ENCODE peak calls at places on chromosomes 1 and 21, in eight cellular contexts. One of them, this sample, is unnamed.

GRCh38 chr1:226640737-226641136 is 92.2 kb downstream of the STUM start:
- DNase-seq in cardiac muscle cell: no peak
- DNase-seq in mammary epithelial cell: no peak
- DNase-seq in endodermal cell: no peak
- DNase-seq in CD8-positive, alpha-beta T cell: no peak
- DNase-seq in DND-41: no peak
- DNase-seq in spleen: peak; percentile 72
- DNase-seq in prostate gland: no peak
- DNase-seq in this sample: no peak

GRCh38 chr1:225879521-225880209 is 2.5 kb downstream of the TMEM63A start:
- DNase-seq in cardiac muscle cell: no peak
- DNase-seq in mammary epithelial cell: peak; percentile 40
- DNase-seq in endodermal cell: no peak
- DNase-seq in CD8-positive, alpha-beta T cell: no peak
- DNase-seq in DND-41: peak; percentile 76
- DNase-seq in spleen: peak; percentile 71
- DNase-seq in prostate gland: peak; percentile 76
- DNase-seq in this sample: no peak

GRCh38 chr21:36456714-36457399 is 23.1 kb downstream of the CLDN14 start:
- DNase-seq in cardiac muscle cell: peak; percentile 21
- DNase-seq in mammary epithelial cell: no peak
- DNase-seq in endodermal cell: no peak
- DNase-seq in CD8-positive, alpha-beta T cell: no peak
- DNase-seq in DND-41: no peak
- DNase-seq in spleen: no peak
- DNase-seq in prostate gland: no peak
- DNase-seq in this sample: no peak

GRCh38 chr1:90361026-90361425 is 356.1 kb downstream of the BARHL2 start:
- DNase-seq in cardiac muscle cell: no peak
- DNase-seq in mammary epithelial cell: no peak
- DNase-seq in endodermal cell: no peak
- DNase-seq in CD8-positive, alpha-beta T cell: no peak
- DNase-seq in DND-41: no peak
- DNase-seq in spleen: no peak
- DNase-seq in prostate gland: no peak
- DNase-seq in this sample: no peak

GRCh38 chr21:39715804-39716397 is 29.1 kb upstream of the IGSF5 start:
- DNase-seq in cardiac muscle cell: peak; percentile 47
- DNase-seq in mammary epithelial cell: peak; percentile 16
- DNase-seq in endodermal cell: peak; percentile 76
- DNase-seq in CD8-positive, alpha-beta T cell: no peak
- DNase-seq in DND-41: peak; percentile 54
- DNase-seq in spleen: no peak
- DNase-seq in prostate gland: peak; percentile 45
- DNase-seq in this sample: no peak

GRCh38 chr1:176767714-176768136 is 304.8 kb downstream of the PAPPA2 start:
- DNase-seq in cardiac muscle cell: no peak
- DNase-seq in mammary epithelial cell: no peak
- DNase-seq in endodermal cell: no peak
- DNase-seq in CD8-positive, alpha-beta T cell: no peak
- DNase-seq in DND-41: no peak
- DNase-seq in spleen: no peak
- DNase-seq in prostate gland: no peak
- DNase-seq in this sample: no peak

GRCh38 chr1:212315907-212316306 is 30.7 kb downstream of the PPP2R5A start:
- DNase-seq in cardiac muscle cell: peak; percentile 38
- DNase-seq in mammary epithelial cell: peak; percentile 34
- DNase-seq in endodermal cell: peak; percentile 89
- DNase-seq in CD8-positive, alpha-beta T cell: no peak
- DNase-seq in DND-41: no peak
- DNase-seq in spleen: no peak
- DNase-seq in prostate gland: no peak
- DNase-seq in this sample: no peak

GRCh38 chr1:239457491-239458488 is 71.4 kb downstream of the CHRM3 start:
- DNase-seq in cardiac muscle cell: no peak
- DNase-seq in mammary epithelial cell: no peak
- DNase-seq in endodermal cell: no peak
- DNase-seq in CD8-positive, alpha-beta T cell: no peak
- DNase-seq in DND-41: no peak
- DNase-seq in spleen: no peak
- DNase-seq in prostate gland: no peak
- DNase-seq in this sample: peak; percentile 12

GRCh38 chr1:17540255-17541001 is 930 bp downstream of the ARHGEF10L start:
- DNase-seq in cardiac muscle cell: peak; percentile 61
- DNase-seq in mammary epithelial cell: no peak
- DNase-seq in endodermal cell: peak; percentile 90
- DNase-seq in CD8-positive, alpha-beta T cell: no peak
- DNase-seq in DND-41: no peak
- DNase-seq in spleen: no peak
- DNase-seq in prostate gland: peak; percentile 10
- DNase-seq in this sample: no peak

GRCh38 chr1:47501069-47501468 is 63.2 kb downstream of the FOXD2 start:
- DNase-seq in cardiac muscle cell: no peak
- DNase-seq in mammary epithelial cell: no peak
- DNase-seq in endodermal cell: no peak
- DNase-seq in CD8-positive, alpha-beta T cell: no peak
- DNase-seq in DND-41: no peak
- DNase-seq in spleen: peak; percentile 23
- DNase-seq in prostate gland: no peak
- DNase-seq in this sample: no peak

GRCh38 chr1:20080441-20081330 is 10.7 kb downstream of the PLA2G5 start:
- DNase-seq in cardiac muscle cell: no peak
- DNase-seq in mammary epithelial cell: no peak
- DNase-seq in endodermal cell: peak; percentile 55
- DNase-seq in CD8-positive, alpha-beta T cell: no peak
- DNase-seq in DND-41: no peak
- DNase-seq in spleen: peak; percentile 82
- DNase-seq in prostate gland: no peak
- DNase-seq in this sample: no peak

GRCh38 chr1:115753830-115754229 is 14.7 kb downstream of the CASQ2 start:
- DNase-seq in cardiac muscle cell: no peak
- DNase-seq in mammary epithelial cell: no peak
- DNase-seq in endodermal cell: no peak
- DNase-seq in CD8-positive, alpha-beta T cell: no peak
- DNase-seq in DND-41: no peak
- DNase-seq in spleen: no peak
- DNase-seq in prostate gland: peak; percentile 65
- DNase-seq in this sample: no peak

GRCh38 chr1:9993571-9994075 is 3.4 kb upstream of the RBP7 start:
- DNase-seq in cardiac muscle cell: peak; percentile 57
- DNase-seq in mammary epithelial cell: no peak
- DNase-seq in endodermal cell: no peak
- DNase-seq in CD8-positive, alpha-beta T cell: no peak
- DNase-seq in DND-41: no peak
- DNase-seq in spleen: no peak
- DNase-seq in prostate gland: no peak
- DNase-seq in this sample: no peak

GRCh38 chr1:161379071-161379470 is 11.4 kb upstream of the CFAP126 start:
- DNase-seq in cardiac muscle cell: peak; percentile 47
- DNase-seq in mammary epithelial cell: peak; percentile 25
- DNase-seq in endodermal cell: peak; percentile 80
- DNase-seq in CD8-positive, alpha-beta T cell: no peak
- DNase-seq in DND-41: no peak
- DNase-seq in spleen: no peak
- DNase-seq in prostate gland: no peak
- DNase-seq in this sample: no peak

GRCh38 chr1:82896036-82896435 is 1095.3 kb downstream of the ADGRL2 start:
- DNase-seq in cardiac muscle cell: no peak
- DNase-seq in mammary epithelial cell: no peak
- DNase-seq in endodermal cell: no peak
- DNase-seq in CD8-positive, alpha-beta T cell: no peak
- DNase-seq in DND-41: no peak
- DNase-seq in spleen: no peak
- DNase-seq in prostate gland: no peak
- DNase-seq in this sample: no peak

GRCh38 chr1:206575165-206575893 is 36.9 kb downstream of the EIF2D start:
- DNase-seq in cardiac muscle cell: peak; percentile 98
- DNase-seq in mammary epithelial cell: no peak
- DNase-seq in endodermal cell: no peak
- DNase-seq in CD8-positive, alpha-beta T cell: no peak
- DNase-seq in DND-41: peak; percentile 61
- DNase-seq in spleen: no peak
- DNase-seq in prostate gland: no peak
- DNase-seq in this sample: peak; percentile 74

GRCh38 chr21:43191521-43191920 is 22.7 kb downstream of the CRYAA start:
- DNase-seq in cardiac muscle cell: no peak
- DNase-seq in mammary epithelial cell: no peak
- DNase-seq in endodermal cell: peak; percentile 24
- DNase-seq in CD8-positive, alpha-beta T cell: no peak
- DNase-seq in DND-41: no peak
- DNase-seq in spleen: peak; percentile 44
- DNase-seq in prostate gland: no peak
- DNase-seq in this sample: no peak

GRCh38 chr1:79422726-79423125 is 416.2 kb upstream of the ADGRL4 start:
- DNase-seq in cardiac muscle cell: no peak
- DNase-seq in mammary epithelial cell: no peak
- DNase-seq in endodermal cell: no peak
- DNase-seq in CD8-positive, alpha-beta T cell: no peak
- DNase-seq in DND-41: no peak
- DNase-seq in spleen: no peak
- DNase-seq in prostate gland: no peak
- DNase-seq in this sample: no peak

GRCh38 chr1:183711691-183712401 is 58.7 kb upstream of the APOBEC4 start:
- DNase-seq in cardiac muscle cell: peak; percentile 63
- DNase-seq in mammary epithelial cell: no peak
- DNase-seq in endodermal cell: no peak
- DNase-seq in CD8-positive, alpha-beta T cell: no peak
- DNase-seq in DND-41: no peak
- DNase-seq in spleen: no peak
- DNase-seq in prostate gland: no peak
- DNase-seq in this sample: peak; percentile 73

GRCh38 chr1:176567190-176567794 is 104.3 kb downstream of the PAPPA2 start:
- DNase-seq in cardiac muscle cell: peak; percentile 5
- DNase-seq in mammary epithelial cell: peak; percentile 49
- DNase-seq in endodermal cell: no peak
- DNase-seq in CD8-positive, alpha-beta T cell: no peak
- DNase-seq in DND-41: no peak
- DNase-seq in spleen: no peak
- DNase-seq in prostate gland: peak; percentile 11
- DNase-seq in this sample: peak; percentile 62

GRCh38 chr1:155037043-155037442 is 3.4 kb downstream of the DCST1 start:
- DNase-seq in cardiac muscle cell: no peak
- DNase-seq in mammary epithelial cell: no peak
- DNase-seq in endodermal cell: no peak
- DNase-seq in CD8-positive, alpha-beta T cell: no peak
- DNase-seq in DND-41: no peak
- DNase-seq in spleen: no peak
- DNase-seq in prostate gland: no peak
- DNase-seq in this sample: no peak

GRCh38 chr21:45142916-45143315 is 68.5 kb downstream of the ADARB1 start:
- DNase-seq in cardiac muscle cell: no peak
- DNase-seq in mammary epithelial cell: no peak
- DNase-seq in endodermal cell: no peak
- DNase-seq in CD8-positive, alpha-beta T cell: no peak
- DNase-seq in DND-41: no peak
- DNase-seq in spleen: no peak
- DNase-seq in prostate gland: no peak
- DNase-seq in this sample: no peak

GRCh38 chr1:48644950-48645605 is 131.6 kb downstream of the BEND5 start:
- DNase-seq in cardiac muscle cell: no peak
- DNase-seq in mammary epithelial cell: no peak
- DNase-seq in endodermal cell: no peak
- DNase-seq in CD8-positive, alpha-beta T cell: no peak
- DNase-seq in DND-41: no peak
- DNase-seq in spleen: no peak
- DNase-seq in prostate gland: no peak
- DNase-seq in this sample: no peak

GRCh38 chr1:109307363-109308021 is 681 bp upstream of the MYBPHL start:
- DNase-seq in cardiac muscle cell: no peak
- DNase-seq in mammary epithelial cell: no peak
- DNase-seq in endodermal cell: peak; percentile 55
- DNase-seq in CD8-positive, alpha-beta T cell: no peak
- DNase-seq in DND-41: no peak
- DNase-seq in spleen: no peak
- DNase-seq in prostate gland: no peak
- DNase-seq in this sample: no peak
- H3K27ac ChIP-seq in cardiac muscle cell: peak overlapping the region; percentile 76
- H3K27ac ChIP-seq in mammary epithelial cell: no peak overlapping the region
- H3K27ac ChIP-seq in endodermal cell: peak overlapping the region; percentile 19
- H3K27ac ChIP-seq in CD8-positive, alpha-beta T cell: no peak overlapping the region
- H3K27ac ChIP-seq in DND-41: no peak overlapping the region
- H3K27ac ChIP-seq in spleen: no peak overlapping the region
- H3K27ac ChIP-seq in prostate gland: no peak overlapping the region
- H3K27ac ChIP-seq in this sample: no peak overlapping the region

GRCh38 chr1:44074415-44074814 is 43.2 kb upstream of the SLC6A9 start:
- DNase-seq in cardiac muscle cell: no peak
- DNase-seq in mammary epithelial cell: no peak
- DNase-seq in endodermal cell: no peak
- DNase-seq in CD8-positive, alpha-beta T cell: no peak
- DNase-seq in DND-41: no peak
- DNase-seq in spleen: no peak
- DNase-seq in prostate gland: no peak
- DNase-seq in this sample: no peak
- H3K36me3 ChIP-seq in cardiac muscle cell: no peaks in the 10 kb centered on the region
- H3K36me3 ChIP-seq in mammary epithelial cell: no peaks in the 10 kb centered on the region
- H3K36me3 ChIP-seq in endodermal cell: no peaks in the 10 kb centered on the region
- H3K36me3 ChIP-seq in CD8-positive, alpha-beta T cell: no peaks in the 10 kb centered on the region
- H3K36me3 ChIP-seq in DND-41: no peaks in the 10 kb centered on the region
- H3K36me3 ChIP-seq in spleen: no peaks in the 10 kb centered on the region
- H3K36me3 ChIP-seq in prostate gland: no peaks in the 10 kb centered on the region
- H3K36me3 ChIP-seq in this sample: no peaks in the 10 kb centered on the region

GRCh38 chr1:8423134-8423701 is 105.3 kb downstream of the SLC45A1 start:
- DNase-seq in cardiac muscle cell: no peak
- DNase-seq in mammary epithelial cell: peak; percentile 25
- DNase-seq in endodermal cell: peak; percentile 73
- DNase-seq in CD8-positive, alpha-beta T cell: no peak
- DNase-seq in DND-41: peak; percentile 45
- DNase-seq in spleen: peak; percentile 88
- DNase-seq in prostate gland: no peak
- DNase-seq in this sample: no peak

GRCh38 chr1:8422439-8423133 is 104.7 kb downstream of the SLC45A1 start:
- DNase-seq in cardiac muscle cell: peak; percentile 62
- DNase-seq in mammary epithelial cell: peak; percentile 25
- DNase-seq in endodermal cell: no peak
- DNase-seq in CD8-positive, alpha-beta T cell: no peak
- DNase-seq in DND-41: peak; percentile 18
- DNase-seq in spleen: peak; percentile 82
- DNase-seq in prostate gland: no peak
- DNase-seq in this sample: peak; percentile 36

GRCh38 chr1:8419861-8420260 is 101.9 kb downstream of the SLC45A1 start:
- DNase-seq in cardiac muscle cell: no peak
- DNase-seq in mammary epithelial cell: no peak
- DNase-seq in endodermal cell: no peak
- DNase-seq in CD8-positive, alpha-beta T cell: no peak
- DNase-seq in DND-41: no peak
- DNase-seq in spleen: no peak
- DNase-seq in prostate gland: no peak
- DNase-seq in this sample: no peak

GRCh38 chr1:8420318-8420717 is 102.4 kb downstream of the SLC45A1 start:
- DNase-seq in cardiac muscle cell: no peak
- DNase-seq in mammary epithelial cell: no peak
- DNase-seq in endodermal cell: no peak
- DNase-seq in CD8-positive, alpha-beta T cell: no peak
- DNase-seq in DND-41: no peak
- DNase-seq in spleen: no peak
- DNase-seq in prostate gland: no peak
- DNase-seq in this sample: no peak

GRCh38 chr1:8421721-8422120 is 103.8 kb downstream of the SLC45A1 start:
- DNase-seq in cardiac muscle cell: peak; percentile 57
- DNase-seq in mammary epithelial cell: peak; percentile 8
- DNase-seq in endodermal cell: no peak
- DNase-seq in CD8-positive, alpha-beta T cell: no peak
- DNase-seq in DND-41: no peak
- DNase-seq in spleen: no peak
- DNase-seq in prostate gland: no peak
- DNase-seq in this sample: no peak
- H3K27ac ChIP-seq in cardiac muscle cell: peak overlapping the region; percentile 95
- H3K27ac ChIP-seq in mammary epithelial cell: no peak overlapping the region
- H3K27ac ChIP-seq in endodermal cell: no peak overlapping the region
- H3K27ac ChIP-seq in CD8-positive, alpha-beta T cell: no peak overlapping the region
- H3K27ac ChIP-seq in DND-41: no peak overlapping the region
- H3K27ac ChIP-seq in spleen: peak overlapping the region; percentile 99
- H3K27ac ChIP-seq in prostate gland: peak overlapping the region; percentile 93
- H3K27ac ChIP-seq in this sample: peak overlapping the region; percentile 82

GRCh38 chr1:3645247-3645646 is 4.7 kb downstream of the WRAP73 start:
- DNase-seq in cardiac muscle cell: no peak
- DNase-seq in mammary epithelial cell: no peak
- DNase-seq in endodermal cell: no peak
- DNase-seq in CD8-positive, alpha-beta T cell: no peak
- DNase-seq in DND-41: no peak
- DNase-seq in spleen: peak; percentile 62
- DNase-seq in prostate gland: no peak
- DNase-seq in this sample: no peak
- H3K36me3 ChIP-seq in cardiac muscle cell: peaks cover 5% of the 10 kb centered on the region
- H3K36me3 ChIP-seq in mammary epithelial cell: peaks cover 2% of the 10 kb centered on the region
- H3K36me3 ChIP-seq in endodermal cell: peaks cover 26% of the 10 kb centered on the region
- H3K36me3 ChIP-seq in CD8-positive, alpha-beta T cell: peaks cover 10% of the 10 kb centered on the region
- H3K36me3 ChIP-seq in DND-41: peaks cover 67% of the 10 kb centered on the region
- H3K36me3 ChIP-seq in spleen: peaks cover 38% of the 10 kb centered on the region
- H3K36me3 ChIP-seq in prostate gland: no peaks in the 10 kb centered on the region
- H3K36me3 ChIP-seq in this sample: peaks cover 11% of the 10 kb centered on the region